ENCODE peak calls at places on chromosomes 11 and 22, in four cellular contexts. U, D, O and J are unnamed samples.

GRCh38 chr11:1948389-1948788 is 1.3 kb downstream of the MRPL23 start:
- DNase-seq in U (no peak), D (peak), O (no peak), J (no peak)

GRCh38 chr11:68772936-68773335 is 21.6 kb upstream of the TESMIN start:
- DNase-seq in U (no peak), D (no peak), O (no peak), J (no peak)

GRCh38 chr22:44919691-44920090 is 90.1 kb downstream of the PHF21B start:
- DNase-seq in U (no peak), D (no peak), O (no peak), J (no peak)

GRCh38 chr22:37105154-37105553 is 4.4 kb downstream of the TMPRSS6 start:
- DNase-seq in U (no peak), D (no peak), O (no peak), J (no peak)

GRCh38 chr11:299081-299891 is at the start of gene IFITM5:
- DNase-seq in U (no peak), D (no peak), O (no peak), J (no peak)

GRCh38 chr11:66050581-66051231 is 1.5 kb upstream of the SF3B2 start:
- DNase-seq in U (no peak), D (no peak), O (peak), J (no peak)

GRCh38 chr22:37021041-37021440 is 1.5 kb downstream of the MPST start:
- DNase-seq in U (no peak), D (no peak), O (no peak), J (no peak)

GRCh38 chr11:69166186-69167115 is 10.7 kb downstream of the SMIM38 start:
- DNase-seq in U (peak), D (no peak), O (peak), J (peak)

GRCh38 chr11:46285594-46286033 is 8.2 kb downstream of the CREB3L1 start:
- DNase-seq in U (no peak), D (no peak), O (no peak), J (no peak)

GRCh38 chr11:30257058-30257457 is 26.2 kb downstream of the FSHB start:
- DNase-seq in U (no peak), D (no peak), O (no peak), J (no peak)

GRCh38 chr22:26847816-26848215 is 190.4 kb downstream of the MIAT start:
- DNase-seq in U (no peak), D (no peak), O (no peak), J (no peak)

GRCh38 chr11:71548716-71549151 is 514 bp downstream of the KRTAP5-9 start:
- DNase-seq in U (no peak), D (no peak), O (no peak), J (no peak)

GRCh38 chr22:41976070-41976901 is 7.0 kb downstream of the SEPTIN3 start:
- DNase-seq in U (peak), D (no peak), O (no peak), J (peak)

GRCh38 chr11:119101367-119101758 is 290 bp downstream of the DPAGT1 start:
- DNase-seq in U (no peak), D (no peak), O (peak), J (peak)

GRCh38 chr11:83257638-83258229 is 28.4 kb downstream of the CCDC90B start:
- DNase-seq in U (no peak), D (no peak), O (no peak), J (no peak)

GRCh38 chr22:43200031-43200430 is 13.1 kb upstream of the TTLL12 start:
- DNase-seq in U (no peak), D (no peak), O (no peak), J (no peak)

GRCh38 chr11:31366795-31367194 is 2.7 kb downstream of the DCDC1 start:
- DNase-seq in U (no peak), D (peak), O (no peak), J (no peak)

GRCh38 chr11:13721760-13722159 is 53.3 kb downstream of the FAR1 start:
- DNase-seq in U (no peak), D (no peak), O (no peak), J (no peak)

GRCh38 chr11:68014157-68014965 is 4.2 kb downstream of the ALDH3B1 start:
- DNase-seq in U (no peak), D (peak), O (no peak), J (no peak)

GRCh38 chr11:117919326-117920275 is 9.6 kb downstream of the TMPRSS13 start:
- DNase-seq in U (no peak), D (no peak), O (no peak), J (no peak)

GRCh38 chr11:10526974-10527918 is 13.7 kb downstream of the RNF141 start:
- DNase-seq in U (no peak), D (no peak), O (no peak), J (no peak)

GRCh38 chr22:21000987-21001600 is 824 bp downstream of the THAP7 start:
- DNase-seq in U (no peak), D (no peak), O (no peak), J (no peak)

GRCh38 chr11:63508009-63508408 is 2.1 kb downstream of the LGALS12 start:
- DNase-seq in U (peak), D (no peak), O (peak), J (peak)

GRCh38 chr11:32290783-32291182 is 144.6 kb downstream of the WT1 start:
- DNase-seq in U (no peak), D (no peak), O (no peak), J (no peak)

GRCh38 chr11:24453129-24453723 is 43.6 kb upstream of the LUZP2 start:
- DNase-seq in U (no peak), D (no peak), O (no peak), J (no peak)

GRCh38 chr22:48945621-48946458 is 881.8 kb downstream of the BRD1 start:
- DNase-seq in U (no peak), D (no peak), O (no peak), J (no peak)

GRCh38 chr22:25774575-25775026 is 32.6 kb downstream of the MYO18B start:
- DNase-seq in U (no peak), D (no peak), O (no peak), J (no peak)

GRCh38 chr11:45798793-45799441 is 6.0 kb upstream of the SLC35C1 start:
- DNase-seq in U (no peak), D (no peak), O (no peak), J (no peak)

DNA sequence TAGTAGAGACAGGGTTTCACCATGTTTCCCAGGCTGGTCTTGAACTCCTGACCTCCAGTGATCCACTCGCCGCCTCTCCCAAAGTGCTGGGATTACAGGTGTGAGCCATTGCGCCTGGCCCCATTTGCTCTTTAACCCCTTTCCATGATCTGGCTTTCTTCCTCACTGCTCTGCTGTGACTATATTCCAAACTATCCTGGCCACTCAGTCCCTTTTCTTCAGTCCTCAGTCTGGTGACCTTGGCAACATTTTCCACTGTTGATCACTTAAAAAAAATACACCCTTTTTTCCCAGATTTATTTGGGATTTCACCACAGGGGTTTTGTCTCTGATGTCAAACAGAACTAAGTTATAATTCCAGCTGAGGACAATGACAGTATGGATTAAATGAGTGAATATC is 24.5 kb downstream of the MMP20 start:
- DNase-seq in U (no peak), D (no peak), O (no peak), J (no peak)
- H3K27ac ChIP-seq in U (no peak), D (no peak), O (no peak), J (no peak)

GRCh38 chr22:33065230-33065629 is 7.0 kb upstream of the SYN3 start:
- DNase-seq in U (no peak), D (no peak), O (no peak), J (no peak)

GRCh38 chr22:33073989-33074391 is 15.8 kb upstream of the SYN3 start:
- DNase-seq in U (no peak), D (no peak), O (no peak), J (no peak)

GRCh38 chr22:33076368-33076767 is 18.2 kb upstream of the SYN3 start:
- DNase-seq in U (peak), D (no peak), O (no peak), J (no peak)

GRCh38 chr22:33070600-33070999 is 12.4 kb upstream of the SYN3 start:
- DNase-seq in U (no peak), D (no peak), O (no peak), J (no peak)
- H3K27ac ChIP-seq in U (no peak), D (no peak), O (no peak), J (no peak)

GRCh38 chr11:129645943-129646342 is 169.7 kb upstream of the TMEM45B start:
- DNase-seq in U (no peak), D (no peak), O (no peak), J (no peak)
- H3K27ac ChIP-seq in U (no peak), D (no peak), O (no peak), J (no peak)

GRCh38 chr11:96310236-96310635 is 32.8 kb downstream of the MAML2 start:
- DNase-seq in U (no peak), D (no peak), O (no peak), J (no peak)

GRCh38 chr11:96314326-96315050 is 28.5 kb downstream of the MAML2 start:
- DNase-seq in U (no peak), D (no peak), O (no peak), J (no peak)

GRCh38 chr11:96315476-96315875 is 27.5 kb downstream of the MAML2 start:
- DNase-seq in U (no peak), D (no peak), O (peak), J (no peak)

GRCh38 chr11:96311120-96311568 is 31.9 kb downstream of the MAML2 start:
- DNase-seq in U (no peak), D (no peak), O (no peak), J (no peak)

GRCh38 chr11:96313163-96313562 is 29.8 kb downstream of the MAML2 start:
- DNase-seq in U (no peak), D (no peak), O (no peak), J (no peak)
- H3K27ac ChIP-seq in U (no peak), D (no peak), O (no peak), J (no peak)

DNA sequence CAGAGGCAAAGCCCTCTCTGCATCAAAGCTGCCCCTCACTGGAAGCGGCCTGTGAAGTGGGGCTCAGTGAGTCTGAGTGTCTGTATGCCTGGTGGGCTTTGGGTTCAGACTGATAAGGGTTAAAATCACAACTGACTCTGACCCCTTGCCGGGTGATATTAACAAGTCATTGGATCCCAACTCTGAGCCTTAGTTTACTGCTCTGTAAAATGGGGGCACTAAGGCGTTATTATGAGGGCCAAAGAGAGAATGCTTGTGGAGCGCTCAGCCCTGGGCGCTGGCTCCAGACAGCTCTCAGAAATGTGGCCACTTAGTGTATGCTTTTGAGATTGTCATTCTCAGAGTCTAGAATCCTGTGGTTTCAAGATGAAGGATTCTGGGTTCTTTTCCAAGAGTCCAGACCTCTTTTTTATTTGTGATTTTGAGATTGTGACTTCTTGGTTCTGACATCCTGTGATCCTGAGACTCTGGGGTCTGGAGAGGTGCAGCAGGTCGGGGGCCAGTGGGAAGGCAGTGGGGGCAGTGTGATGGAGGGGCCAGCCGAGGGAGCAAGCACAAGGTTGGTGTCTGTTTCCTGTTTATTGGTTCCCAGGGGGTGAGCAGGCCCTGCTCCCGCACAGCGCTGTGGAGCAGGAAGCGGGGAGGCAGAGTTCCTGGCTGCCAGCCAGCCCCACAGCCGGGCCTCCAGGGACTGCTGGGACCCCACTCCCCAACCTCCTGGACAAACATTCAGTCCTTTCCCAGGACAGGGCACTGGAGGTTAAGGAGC is 13.4 kb downstream of the ARHGEF17 start:
- DNase-seq in U (peak), D (no peak), O (no peak), J (no peak)
- H3K27ac ChIP-seq in U (peak), D (no peak), O (no peak), J (no peak)

GRCh38 chr22:31259798-31260473 is 32.4 kb downstream of the PIK3IP1 start:
- DNase-seq in U (no peak), D (no peak), O (no peak), J (no peak)

GRCh38 chr22:31268281-31268680 is 24.0 kb downstream of the PIK3IP1 start:
- DNase-seq in U (no peak), D (no peak), O (no peak), J (no peak)

GRCh38 chr22:31262369-31263133 is 29.7 kb downstream of the PIK3IP1 start:
- DNase-seq in U (no peak), D (no peak), O (no peak), J (no peak)

GRCh38 chr22:31260474-31260856 is 31.8 kb downstream of the PIK3IP1 start:
- DNase-seq in U (no peak), D (no peak), O (no peak), J (no peak)

DNA sequence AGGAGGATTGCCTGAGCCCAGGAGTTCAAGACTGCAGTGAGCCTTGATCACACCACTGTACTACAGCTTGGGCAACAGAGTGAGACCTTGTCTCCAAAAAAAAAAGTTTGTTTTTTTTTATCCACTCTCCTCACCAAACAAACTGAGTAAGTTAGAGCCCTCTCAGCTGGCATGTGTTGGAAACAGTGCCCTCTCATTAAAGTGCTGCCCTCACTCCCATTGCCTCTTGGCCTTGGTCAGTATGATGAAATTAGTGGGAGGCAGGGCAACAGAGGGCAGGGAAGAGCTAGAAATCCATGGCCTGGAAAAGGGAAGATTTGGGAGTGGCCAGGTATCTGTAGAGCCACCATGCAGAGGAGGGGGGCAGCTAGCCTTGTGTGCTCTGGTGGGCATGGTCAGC is 28.4 kb downstream of the PIK3IP1 start:
- DNase-seq in U (no peak), D (no peak), O (no peak), J (no peak)
- H3K27ac ChIP-seq in U (no peak), D (no peak), O (no peak), J (no peak)

DNA sequence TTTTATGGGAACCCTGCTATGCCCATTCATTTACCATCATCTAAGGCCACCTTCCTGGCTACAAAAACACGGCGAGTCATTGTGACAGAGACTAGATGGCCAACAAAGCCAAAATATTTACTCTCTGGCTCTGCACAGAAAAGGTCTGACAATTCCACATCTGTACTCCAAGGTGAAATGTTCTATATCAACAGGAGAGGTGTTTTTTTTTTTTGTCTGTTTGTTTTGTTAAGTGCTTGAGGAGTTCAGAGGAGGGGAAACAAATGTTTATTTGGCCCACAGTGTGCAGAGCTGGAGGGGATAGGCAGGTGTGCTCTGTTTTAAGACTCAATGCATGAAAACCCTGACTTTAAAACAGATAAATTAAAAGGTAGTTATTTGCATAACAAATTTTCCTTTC is 18.5 kb upstream of the TMA7B start:
- DNase-seq in U (no peak), D (no peak), O (no peak), J (no peak)
- H3K27ac ChIP-seq in U (no peak), D (peak), O (peak), J (no peak)